ENCODE peak calls at places on chromosomes 16 and 17, in eight cellular contexts. T is ovary, N is lower leg skin, H is spleen, U is body of pancreas, R is breast epithelium, L is tibial nerve, O is K562. X is an unnamed sample.

GRCh38 chr17:78407387-78407990 is 29.0 kb downstream of the PGS1 start:
- DNase-seq in T (no peak), N (no peak), H (no peak), U (no peak), R (no peak), L (no peak), O (no peak), X (no peak)

GRCh38 chr16:58510097-58510775 is 5.1 kb upstream of the SETD6 start:
- DNase-seq in T (peak; percentile 29), N (no peak), H (peak; percentile 68), U (peak; percentile 9), R (no peak), L (no peak), O (no peak), X (no peak)

GRCh38 chr17:13346081-13346533 is 255.6 kb downstream of the HS3ST3A1 start:
- DNase-seq in T (no peak), N (no peak), H (no peak), U (no peak), R (no peak), L (no peak), O (no peak), X (no peak)

GRCh38 chr16:13136896-13137295 is 235.5 kb downstream of the SHISA9 start:
- DNase-seq in T (no peak), N (no peak), H (no peak), U (no peak), R (no peak), L (no peak), O (no peak), X (no peak)

GRCh38 chr16:80063028-80063767 is 462.7 kb upstream of the MAF start:
- DNase-seq in T (no peak), N (no peak), H (no peak), U (no peak), R (no peak), L (no peak), O (no peak), X (peak; percentile 42)

GRCh38 chr16:66885491-66885890 is 5.2 kb downstream of the PDP2 start:
- DNase-seq in T (no peak), N (no peak), H (no peak), U (no peak), R (no peak), L (no peak), O (no peak), X (no peak)

GRCh38 chr17:9907131-9907530 is 2.1 kb upstream of the RCVRN start:
- DNase-seq in T (no peak), N (no peak), H (peak; percentile 17), U (no peak), R (no peak), L (no peak), O (no peak), X (no peak)

GRCh38 chr17:77476006-77476405 is 335.2 kb downstream of the SEC14L1 start:
- DNase-seq in T (no peak), N (no peak), H (no peak), U (no peak), R (no peak), L (no peak), O (no peak), X (no peak)

GRCh38 chr17:42697108-42697811 is 14.9 kb downstream of the CNTNAP1 start:
- DNase-seq in T (peak; percentile 29), N (no peak), H (no peak), U (no peak), R (no peak), L (no peak), O (no peak), X (no peak)

GRCh38 chr16:89343501-89344291 is 126.2 kb downstream of the ZNF778 start:
- DNase-seq in T (peak; percentile 38), N (no peak), H (no peak), U (no peak), R (no peak), L (no peak), O (no peak), X (no peak)

GRCh38 chr16:68893710-68894705 is 50.7 kb downstream of the TANGO6 start:
- DNase-seq in T (no peak), N (no peak), H (no peak), U (peak; percentile 53), R (no peak), L (no peak), O (no peak), X (no peak)

GRCh38 chr16:22007509-22008214 is at the start of gene MOSMO:
- DNase-seq in T (peak; percentile 85), N (peak; percentile 43), H (peak; percentile 95), U (peak; percentile 71), R (peak; percentile 66), L (peak; percentile 56), O (peak; percentile 84), X (peak; percentile 65)
- TF ChIP-seq POLR2A in T (peak; percentile 33), N (no peak), H (no peak), U (peak; percentile 39), R (no peak), L (peak; percentile 49), O (peak; percentile 68), X (no peak)

GRCh38 chr17:4806770-4807533 is at the start of gene PLD2:
- DNase-seq in T (peak; percentile 88), N (peak; percentile 76), H (peak; percentile 97), U (peak; percentile 85), R (peak; percentile 76), L (peak; percentile 65), O (peak; percentile 96), X (peak; percentile 83)
- TF ChIP-seq POLR2A in T (peak; percentile 13), N (no peak), H (no peak), U (peak; percentile 62), R (no peak), L (peak; percentile 55), O (no peak), X (peak; percentile 80)

GRCh38 chr17:27246537-27246936 is 47.4 kb upstream of the WSB1 start:
- DNase-seq in T (no peak), N (no peak), H (no peak), U (no peak), R (no peak), L (no peak), O (no peak), X (no peak)

GRCh38 chr17:27245230-27245696 is 48.7 kb upstream of the WSB1 start:
- DNase-seq in T (peak; percentile 82), N (peak; percentile 80), H (peak; percentile 94), U (peak; percentile 68), R (peak; percentile 64), L (peak; percentile 66), O (peak; percentile 87), X (peak; percentile 56)

GRCh38 chr17:27242951-27243350 is 51.0 kb upstream of the WSB1 start:
- DNase-seq in T (no peak), N (no peak), H (no peak), U (no peak), R (no peak), L (no peak), O (no peak), X (no peak)

GRCh38 chr17:27244019-27244418 is 49.9 kb upstream of the WSB1 start:
- DNase-seq in T (no peak), N (no peak), H (no peak), U (no peak), R (no peak), L (no peak), O (no peak), X (no peak)

DNA sequence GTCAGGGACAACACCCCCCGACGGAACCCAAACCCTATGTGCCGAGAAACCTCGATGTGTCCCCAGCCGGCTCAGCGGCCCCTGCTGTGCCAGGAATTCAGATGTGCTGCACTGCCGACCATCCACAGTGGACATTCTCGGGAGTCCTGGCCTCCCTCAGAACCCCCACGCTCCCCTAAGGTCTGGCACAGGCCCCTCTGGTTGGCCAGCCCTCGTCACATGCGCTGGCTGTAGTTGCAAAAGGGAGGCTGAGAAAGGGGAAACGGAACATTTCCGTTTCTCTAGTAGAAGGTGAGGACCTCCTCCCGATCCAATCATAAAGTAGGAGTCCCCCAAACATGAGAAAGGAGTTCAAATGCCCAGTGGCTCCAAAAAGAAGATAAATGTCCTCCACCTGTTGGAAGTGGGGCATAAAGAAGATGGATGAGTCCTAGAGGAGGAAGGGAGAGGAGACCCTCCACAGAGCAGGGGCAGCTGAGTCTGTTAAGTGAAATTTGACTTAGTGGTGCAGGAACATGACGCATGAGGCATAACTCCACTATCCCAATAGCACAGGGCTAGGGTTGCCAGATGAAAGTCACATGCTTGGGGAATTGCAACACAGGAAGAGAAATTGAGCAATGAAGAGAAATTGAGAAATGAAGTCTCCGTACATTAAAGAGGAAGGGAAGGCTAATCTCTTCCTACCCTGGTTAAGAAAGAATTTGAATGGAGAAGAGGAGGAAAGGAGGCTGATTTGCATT is 49.3 kb upstream of the WSB1 start:
- DNase-seq in T (peak; percentile 54), N (peak; percentile 89), H (peak; percentile 90), U (peak; percentile 45), R (no peak), L (peak; percentile 96), O (no peak), X (peak; percentile 78)
- TF ChIP-seq POLR2A in T (peak; percentile 36), N (no peak), H (no peak), U (peak; percentile 47), R (peak; percentile 27), L (no peak), O (no peak), X (no peak)

GRCh38 chr16:31456988-31457360 is 2.3 kb upstream of the ARMC5 start:
- DNase-seq in T (no peak), N (no peak), H (no peak), U (no peak), R (no peak), L (no peak), O (peak; percentile 3), X (no peak)

GRCh38 chr16:31458073-31458834 is 1.0 kb upstream of the ARMC5 start:
- DNase-seq in T (peak; percentile 60), N (no peak), H (peak; percentile 94), U (peak; percentile 56), R (no peak), L (no peak), O (peak; percentile 56), X (no peak)

GRCh38 chr16:31459722-31460581 is 651 bp downstream of the ARMC5 start:
- DNase-seq in T (peak; percentile 100), N (peak; percentile 100), H (peak; percentile 100), U (peak; percentile 100), R (peak; percentile 100), L (peak; percentile 99), O (peak; percentile 95), X (peak; percentile 100)

GRCh38 chr16:31460582-31461002 is 1.3 kb downstream of the ARMC5 start:
- DNase-seq in T (peak; percentile 50), N (no peak), H (peak; percentile 76), U (no peak), R (no peak), L (no peak), O (no peak), X (no peak)

DNA sequence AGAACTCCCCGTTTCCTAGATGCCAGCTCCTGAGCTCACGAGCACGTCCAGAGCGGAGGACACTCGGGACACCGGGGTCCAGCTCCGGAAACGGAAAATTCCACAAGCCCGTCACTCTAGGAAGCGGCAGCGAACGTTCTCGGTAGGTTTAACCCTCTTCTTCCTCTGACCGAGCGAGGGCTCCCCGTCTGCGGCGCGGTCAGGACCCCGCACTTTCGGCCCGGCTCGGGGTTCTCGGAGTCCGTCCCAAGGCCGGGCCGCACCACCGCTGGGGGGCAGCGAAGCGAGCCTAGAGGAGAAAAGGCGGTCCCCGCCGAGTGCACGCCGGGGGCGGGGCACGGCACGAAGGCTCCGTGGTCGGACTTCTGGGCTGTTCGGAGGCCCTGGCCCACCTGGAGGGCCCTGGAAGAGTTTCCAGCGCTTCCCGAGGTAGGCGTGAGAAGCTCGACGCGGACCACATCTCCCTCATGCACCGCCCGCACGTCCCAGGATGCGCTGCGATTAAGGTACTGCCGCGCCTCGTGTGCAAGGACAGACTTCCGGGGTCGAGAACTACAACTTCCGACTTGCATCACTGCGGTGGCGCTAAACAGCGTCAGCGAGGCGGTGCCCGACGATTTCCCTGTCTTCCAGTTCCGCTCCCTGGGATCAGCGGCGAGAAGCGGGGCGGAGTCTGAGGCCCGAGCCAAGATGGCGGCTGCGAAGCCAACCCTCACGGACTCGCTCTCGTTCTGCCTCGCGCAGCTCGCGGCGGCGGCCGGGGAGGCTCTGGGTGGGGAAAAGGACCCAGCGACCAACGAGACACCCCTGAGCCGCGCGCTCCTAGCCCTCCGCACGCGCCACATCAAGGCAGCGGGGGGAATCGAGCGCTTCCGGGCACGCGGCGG is at the start of gene ARMC5:
- DNase-seq in T (peak; percentile 98), N (peak; percentile 97), H (peak; percentile 99), U (peak; percentile 97), R (peak; percentile 97), L (peak; percentile 89), O (peak; percentile 79), X (peak; percentile 98)
- TF ChIP-seq POLR2A in T (peak; percentile 86), N (no peak), H (peak; percentile 12), U (peak; percentile 88), R (peak; percentile 42), L (peak; percentile 75), O (peak; percentile 97), X (no peak)

X was measured in prostate gland.